ENCODE peak calls at places on chromosomes 6 and 20, in nine cellular contexts. Y is SK-MEL-5; Z is CD8-positive, alpha-beta memory T cell; E is dermis blood vessel endothelial cell; L is spleen; I is stimulated activated CD4-positive, alpha-beta T cell treated with anti-CD3 and anti-CD28 coated beads, Interleukin-1b, Interleukin-23, amount 100 ng/mL, for 1 hour; H is choroid plexus epithelial cell; R is SJSA1; U is glomerular endothelial cell. G is an unnamed sample.

GRCh38 chr20:60403105-60403741 is 445.0 kb downstream of the CDH26 start:
- DNase-seq in H (no peak), R (no peak), Z (no peak), I (no peak), Y (no peak), U (no peak), L (no peak), E (no peak), G (no peak)

GRCh38 chr20:50015993-50016770 is 33.4 kb downstream of the SNAI1 start:
- DNase-seq in H (no peak), Y (no peak), I (no peak), E (no peak), R (peak; percentile 71), Z (no peak), U (no peak), L (no peak), G (no peak)

GRCh38 chr6:17505062-17505476 is 95.0 kb upstream of the FAM8A1 start:
- DNase-seq in U (no peak), L (no peak), R (no peak), Y (peak; percentile 67), H (peak; percentile 61), Z (no peak), E (peak; percentile 59), I (no peak), G (peak; percentile 15)

GRCh38 chr6:158849899-158850806 is 31.0 kb upstream of the EZR start:
- DNase-seq in L (no peak), Z (peak; percentile 38), E (peak; percentile 70), Y (peak; percentile 56), U (peak; percentile 51), I (peak; percentile 39), R (peak; percentile 84), H (peak; percentile 81), G (peak; percentile 99)

GRCh38 chr6:111201155-111201554 is 113.9 kb downstream of the SLC16A10 start:
- DNase-seq in Y (peak; percentile 33), I (no peak), R (no peak), U (no peak), L (no peak), H (no peak), Z (no peak), E (no peak), G (no peak)

GRCh38 chr20:43271980-43272379 is 82.3 kb upstream of the PTPRT start:
- DNase-seq in H (no peak), Y (no peak), U (no peak), Z (no peak), E (no peak), I (no peak), R (no peak), L (no peak), G (no peak)

GRCh38 chr6:158131926-158132325 is 36.1 kb downstream of the SERAC1 start:
- DNase-seq in H (peak; percentile 59), L (no peak), Z (no peak), E (peak; percentile 63), U (no peak), R (no peak), I (no peak), Y (peak; percentile 64), G (peak; percentile 6)

GRCh38 chr20:16904751-16905150 is 156.6 kb downstream of the OTOR start:
- DNase-seq in H (no peak), I (no peak), E (no peak), L (no peak), Z (no peak), Y (peak; percentile 49), U (no peak), R (no peak), G (no peak)

GRCh38 chr6:81864124-81864523 is 111.6 kb upstream of the TENT5A start:
- DNase-seq in U (no peak), H (no peak), Y (no peak), R (no peak), L (no peak), E (no peak), I (no peak), Z (no peak), G (no peak)

GRCh38 chr6:87541726-87542125 is 48.1 kb downstream of the RARS2 start:
- DNase-seq in I (no peak), Y (no peak), U (no peak), H (peak; percentile 46), R (no peak), L (no peak), Z (no peak), E (no peak), G (no peak)

GRCh38 chr6:37860226-37860839 is 40.8 kb downstream of the ZFAND3 start:
- DNase-seq in I (no peak), R (peak; percentile 47), Y (peak; percentile 64), U (peak; percentile 27), L (no peak), E (peak; percentile 72), Z (no peak), H (peak; percentile 70), G (peak; percentile 50)

GRCh38 chr6:111686249-111686997 is 80.7 kb upstream of the TRAF3IP2 start:
- DNase-seq in R (no peak), E (peak; percentile 52), Z (no peak), U (no peak), I (no peak), L (no peak), H (peak; percentile 45), Y (no peak), G (no peak)

GRCh38 chr20:33647603-33648395 is 14.3 kb upstream of the C20orf144 start:
- DNase-seq in R (no peak), Y (no peak), Z (no peak), L (no peak), H (peak; percentile 69), U (no peak), I (no peak), E (no peak), G (peak; percentile 32)

GRCh38 chr20:5008743-5009142 is 7.4 kb upstream of the SLC23A2 start:
- DNase-seq in R (no peak), U (no peak), H (no peak), L (no peak), Z (no peak), Y (peak; percentile 48), E (peak; percentile 28), I (no peak), G (no peak)